ENCODE peak calls at places on chromosomes 7 and 10, in five cellular contexts. U, H, R, A and O are unnamed samples.

GRCh38 chr7:139602143-139602722 is 78.7 kb downstream of the CLEC2L start:
- DNase-seq in U (no peak), H (no peak), R (no peak), A (peak; percentile 54), O (peak; percentile 14)

GRCh38 chr10:110010076-110011069 is 2.6 kb downstream of the ADD3 start:
- DNase-seq in U (no peak), H (no peak), R (no peak), A (no peak), O (no peak)

GRCh38 chr7:47327698-47328391 is 254.1 kb downstream of the TNS3 start:
- DNase-seq in U (no peak), H (no peak), R (no peak), A (peak; percentile 81), O (no peak)

GRCh38 chr10:13079776-13080050 is 20.2 kb upstream of the OPTN start:
- DNase-seq in U (no peak), H (no peak), R (no peak), A (no peak), O (no peak)

GRCh38 chr7:137590071-137590470 is 246.5 kb upstream of the PTN start:
- DNase-seq in U (no peak), H (no peak), R (no peak), A (no peak), O (no peak)

GRCh38 chr7:45878457-45879144 is 5.7 kb upstream of the CCDC201 start:
- DNase-seq in U (no peak), H (no peak), R (no peak), A (no peak), O (no peak)

GRCh38 chr7:82443044-82443800 is at the start of gene CACNA2D1:
- DNase-seq in U (no peak), H (no peak), R (no peak), A (no peak), O (peak; percentile 70)

GRCh38 chr10:132134541-132135397 is 52.0 kb upstream of the DPYSL4 start:
- DNase-seq in U (no peak), H (peak; percentile 2), R (no peak), A (no peak), O (no peak)

GRCh38 chr7:99539213-99539811 is 12.6 kb downstream of the FAM200A start:
- DNase-seq in U (no peak), H (no peak), R (no peak), A (no peak), O (no peak)

GRCh38 chr10:266974-267425 is 131.7 kb downstream of the ZMYND11 start:
- DNase-seq in U (no peak), H (no peak), R (no peak), A (peak; percentile 69), O (no peak)

GRCh38 chr7:70032673-70033072 is 434.4 kb downstream of the AUTS2 start:
- DNase-seq in U (no peak), H (no peak), R (no peak), A (no peak), O (no peak)

GRCh38 chr7:27198871-27199801 is 755 bp downstream of the HOXA13 start:
- DNase-seq in U (peak; percentile 45), H (no peak), R (no peak), A (no peak), O (no peak)

GRCh38 chr10:113425596-113425995 is 127.3 kb upstream of the HABP2 start:
- DNase-seq in U (peak; percentile 68), H (no peak), R (no peak), A (peak; percentile 17), O (no peak)

GRCh38 chr10:123967626-123968243 is 76.1 kb upstream of the CPXM2 start:
- DNase-seq in U (no peak), H (no peak), R (no peak), A (peak; percentile 53), O (no peak)

GRCh38 chr10:48353246-48353645 is 46.8 kb downstream of the MAPK8 start:
- DNase-seq in U (no peak), H (no peak), R (no peak), A (no peak), O (no peak)

GRCh38 chr10:49080071-49080470 is 35.3 kb downstream of the VSTM4 start:
- DNase-seq in U (no peak), H (no peak), R (no peak), A (peak; percentile 59), O (peak; percentile 12)

GRCh38 chr7:154769011-154769410 is 233.9 kb downstream of the PAXIP1 start:
- DNase-seq in U (no peak), H (no peak), R (no peak), A (no peak), O (no peak)

GRCh38 chr10:112741830-112742402 is 208.1 kb upstream of the TCF7L2 start:
- DNase-seq in U (no peak), H (no peak), R (no peak), A (no peak), O (no peak)

GRCh38 chr10:72013202-72013945 is 49.2 kb downstream of the CHST3 start:
- DNase-seq in U (no peak), H (no peak), R (no peak), A (no peak), O (no peak)

GRCh38 chr7:132162745-132163144 is 413.5 kb downstream of the PLXNA4 start:
- DNase-seq in U (no peak), H (no peak), R (no peak), A (no peak), O (no peak)

GRCh38 chr7:72538856-72539255 is 126.7 kb upstream of the CALN1 start:
- DNase-seq in U (no peak), H (no peak), R (no peak), A (no peak), O (no peak)

GRCh38 chr10:19921300-19922140 is 105.3 kb downstream of the PLXDC2 start:
- DNase-seq in U (no peak), H (no peak), R (no peak), A (peak; percentile 87), O (no peak)

GRCh38 chr7:76364198-76364584 is 5.4 kb upstream of the YWHAG start:
- DNase-seq in U (no peak), H (no peak), R (no peak), A (peak; percentile 84), O (no peak)

GRCh38 chr7:47254081-47255006 is 327.6 kb downstream of the TNS3 start:
- DNase-seq in U (peak; percentile 68), H (peak; percentile 18), R (no peak), A (peak; percentile 56), O (peak; percentile 66)

GRCh38 chr7:122311719-122312118 is 7.2 kb upstream of the FEZF1 start:
- DNase-seq in U (no peak), H (no peak), R (no peak), A (no peak), O (no peak)

GRCh38 chr7:85702348-85702747 is 515.5 kb upstream of the SEMA3D start:
- DNase-seq in U (no peak), H (no peak), R (no peak), A (no peak), O (no peak)

GRCh38 chr10:75404335-75405200 is 3.0 kb upstream of the ZNF503 start:
- DNase-seq in U (peak; percentile 52), H (no peak), R (no peak), A (no peak), O (no peak)

GRCh38 chr10:44384601-44385422 is at the start of gene CXCL12:
- DNase-seq in U (no peak), H (no peak), R (no peak), A (peak; percentile 47), O (no peak)

GRCh38 chr10:56258378-56258777 is 102.7 kb downstream of the ZWINT start:
- DNase-seq in U (no peak), H (no peak), R (no peak), A (no peak), O (no peak)